ENCODE peak calls at places on chromosome 2, in six cellular contexts. One of them, this sample, is unnamed. For H3K36me3, the result is how much of the 10 kb centered on the place peaks cover.

GRCh38 chr2:55771612-55772011 is 78.0 kb upstream of the PNPT1 start:
- DNase-seq in brain microvascular endothelial cell: no peak
- DNase-seq in left ventricle myocardium inferior: no peak
- DNase-seq in K562: peak
- DNase-seq in colonic mucosa: no peak
- DNase-seq in endodermal cell: no peak
- DNase-seq in this sample: peak

GRCh38 chr2:28338046-28338753 is 54.5 kb upstream of the FOSL2 start:
- DNase-seq in brain microvascular endothelial cell: peak
- DNase-seq in K562: no peak
- DNase-seq in colonic mucosa: peak
- DNase-seq in endodermal cell: no peak
- DNase-seq in left ventricle myocardium inferior: peak
- DNase-seq in this sample: peak

GRCh38 chr2:119748135-119748534 is 11.6 kb upstream of the PTPN4 start:
- DNase-seq in K562: no peak
- DNase-seq in brain microvascular endothelial cell: no peak
- DNase-seq in colonic mucosa: no peak
- DNase-seq in endodermal cell: no peak
- DNase-seq in left ventricle myocardium inferior: no peak
- DNase-seq in this sample: peak

GRCh38 chr2:178882666-178883440 is 75.6 kb upstream of the TTN start:
- DNase-seq in colonic mucosa: no peak
- DNase-seq in left ventricle myocardium inferior: no peak
- DNase-seq in brain microvascular endothelial cell: peak
- DNase-seq in K562: no peak
- DNase-seq in endodermal cell: no peak
- DNase-seq in this sample: peak

GRCh38 chr2:241609859-241610793 is 26.8 kb downstream of the THAP4 start:
- DNase-seq in colonic mucosa: peak
- DNase-seq in brain microvascular endothelial cell: peak
- DNase-seq in left ventricle myocardium inferior: peak
- DNase-seq in endodermal cell: peak
- DNase-seq in K562: peak
- DNase-seq in this sample: peak

GRCh38 chr2:9249036-9249800 is 42.6 kb downstream of the ASAP2 start:
- DNase-seq in left ventricle myocardium inferior: no peak
- DNase-seq in colonic mucosa: no peak
- DNase-seq in brain microvascular endothelial cell: peak
- DNase-seq in K562: no peak
- DNase-seq in endodermal cell: no peak
- DNase-seq in this sample: no peak

GRCh38 chr2:179237209-179237946 is 27.3 kb downstream of the SESTD1 start:
- DNase-seq in colonic mucosa: no peak
- DNase-seq in K562: no peak
- DNase-seq in brain microvascular endothelial cell: no peak
- DNase-seq in endodermal cell: no peak
- DNase-seq in left ventricle myocardium inferior: no peak
- DNase-seq in this sample: no peak

GRCh38 chr2:240287011-240287410 is 146.6 kb upstream of the OTOS start:
- DNase-seq in colonic mucosa: no peak
- DNase-seq in endodermal cell: no peak
- DNase-seq in left ventricle myocardium inferior: no peak
- DNase-seq in brain microvascular endothelial cell: no peak
- DNase-seq in K562: no peak
- DNase-seq in this sample: no peak

GRCh38 chr2:128635361-128635900 is 316.8 kb upstream of the HS6ST1 start:
- DNase-seq in left ventricle myocardium inferior: no peak
- DNase-seq in colonic mucosa: no peak
- DNase-seq in K562: no peak
- DNase-seq in brain microvascular endothelial cell: no peak
- DNase-seq in endodermal cell: peak
- DNase-seq in this sample: peak

GRCh38 chr2:240437181-240437860 is 1.9 kb downstream of the GPC1 start:
- DNase-seq in colonic mucosa: no peak
- DNase-seq in endodermal cell: peak
- DNase-seq in left ventricle myocardium inferior: peak
- DNase-seq in K562: no peak
- DNase-seq in brain microvascular endothelial cell: no peak
- DNase-seq in this sample: no peak

GRCh38 chr2:8478133-8478793 is 203.6 kb upstream of the ID2 start:
- DNase-seq in left ventricle myocardium inferior: no peak
- DNase-seq in brain microvascular endothelial cell: no peak
- DNase-seq in endodermal cell: no peak
- DNase-seq in K562: no peak
- DNase-seq in colonic mucosa: no peak
- DNase-seq in this sample: no peak

GRCh38 chr2:27442981-27443323 is 771 bp downstream of the KRTCAP3 start:
- DNase-seq in colonic mucosa: peak
- DNase-seq in brain microvascular endothelial cell: no peak
- DNase-seq in endodermal cell: peak
- DNase-seq in K562: no peak
- DNase-seq in left ventricle myocardium inferior: no peak
- DNase-seq in this sample: no peak

GRCh38 chr2:68809324-68810240 is 61.6 kb downstream of the BMP10 start:
- DNase-seq in K562: no peak
- DNase-seq in brain microvascular endothelial cell: no peak
- DNase-seq in left ventricle myocardium inferior: no peak
- DNase-seq in colonic mucosa: no peak
- DNase-seq in endodermal cell: no peak
- DNase-seq in this sample: no peak

GRCh38 chr2:230319211-230319862 is 7.7 kb upstream of the SP140L start:
- DNase-seq in colonic mucosa: no peak
- DNase-seq in K562: no peak
- DNase-seq in left ventricle myocardium inferior: no peak
- DNase-seq in brain microvascular endothelial cell: no peak
- DNase-seq in endodermal cell: no peak
- DNase-seq in this sample: no peak

GRCh38 chr2:85277416-85278158 is 50.2 kb downstream of the TGOLN2 start:
- DNase-seq in colonic mucosa: peak
- DNase-seq in endodermal cell: no peak
- DNase-seq in brain microvascular endothelial cell: peak
- DNase-seq in left ventricle myocardium inferior: peak
- DNase-seq in K562: no peak
- DNase-seq in this sample: peak

GRCh38 chr2:213101686-213102460 is 49.5 kb downstream of the IKZF2 start:
- DNase-seq in left ventricle myocardium inferior: no peak
- DNase-seq in K562: no peak
- DNase-seq in brain microvascular endothelial cell: no peak
- DNase-seq in endodermal cell: no peak
- DNase-seq in colonic mucosa: no peak
- DNase-seq in this sample: no peak

GRCh38 chr2:69618362-69618761 is 25.2 kb downstream of the AAK1 start:
- DNase-seq in brain microvascular endothelial cell: no peak
- DNase-seq in colonic mucosa: no peak
- DNase-seq in left ventricle myocardium inferior: no peak
- DNase-seq in K562: no peak
- DNase-seq in endodermal cell: no peak
- DNase-seq in this sample: no peak

GRCh38 chr2:3543023-3543683 is 15.0 kb downstream of the RNASEH1 start:
- DNase-seq in K562: no peak
- DNase-seq in colonic mucosa: no peak
- DNase-seq in brain microvascular endothelial cell: no peak
- DNase-seq in left ventricle myocardium inferior: no peak
- DNase-seq in endodermal cell: no peak
- DNase-seq in this sample: no peak

GRCh38 chr2:3542107-3542506 is 16.0 kb downstream of the RNASEH1 start:
- DNase-seq in K562: no peak
- DNase-seq in endodermal cell: no peak
- DNase-seq in left ventricle myocardium inferior: no peak
- DNase-seq in brain microvascular endothelial cell: no peak
- DNase-seq in colonic mucosa: no peak
- DNase-seq in this sample: no peak

GRCh38 chr2:3547915-3548314 is 10.2 kb downstream of the RNASEH1 start:
- DNase-seq in left ventricle myocardium inferior: no peak
- DNase-seq in endodermal cell: no peak
- DNase-seq in K562: no peak
- DNase-seq in brain microvascular endothelial cell: no peak
- DNase-seq in colonic mucosa: no peak
- DNase-seq in this sample: no peak

GRCh38 chr2:3545788-3546478 is 12.2 kb downstream of the RNASEH1 start:
- DNase-seq in left ventricle myocardium inferior: no peak
- DNase-seq in K562: no peak
- DNase-seq in colonic mucosa: no peak
- DNase-seq in endodermal cell: no peak
- DNase-seq in brain microvascular endothelial cell: no peak
- DNase-seq in this sample: no peak
- H3K36me3 ChIP-seq in left ventricle myocardium inferior: half or more
- H3K36me3 ChIP-seq in K562: half or more
- H3K36me3 ChIP-seq in colonic mucosa: under half
- H3K36me3 ChIP-seq in endodermal cell: half or more
- H3K36me3 ChIP-seq in brain microvascular endothelial cell: half or more
- H3K36me3 ChIP-seq in this sample: half or more

GRCh38 chr2:126835261-126835660 is 63.4 kb upstream of the TEX51 start:
- DNase-seq in endodermal cell: peak
- DNase-seq in colonic mucosa: no peak
- DNase-seq in left ventricle myocardium inferior: no peak
- DNase-seq in brain microvascular endothelial cell: no peak
- DNase-seq in K562: no peak
- DNase-seq in this sample: no peak

GRCh38 chr2:126835811-126836210 is 62.9 kb upstream of the TEX51 start:
- DNase-seq in colonic mucosa: no peak
- DNase-seq in K562: no peak
- DNase-seq in brain microvascular endothelial cell: no peak
- DNase-seq in left ventricle myocardium inferior: no peak
- DNase-seq in endodermal cell: peak
- DNase-seq in this sample: no peak

GRCh38 chr2:126832757-126833156 is 65.9 kb upstream of the TEX51 start:
- DNase-seq in K562: no peak
- DNase-seq in endodermal cell: no peak
- DNase-seq in brain microvascular endothelial cell: no peak
- DNase-seq in colonic mucosa: no peak
- DNase-seq in left ventricle myocardium inferior: no peak
- DNase-seq in this sample: no peak

GRCh38 chr2:126832038-126832437 is 66.7 kb upstream of the TEX51 start:
- DNase-seq in endodermal cell: no peak
- DNase-seq in colonic mucosa: no peak
- DNase-seq in left ventricle myocardium inferior: no peak
- DNase-seq in K562: no peak
- DNase-seq in brain microvascular endothelial cell: no peak
- DNase-seq in this sample: peak

DNA sequence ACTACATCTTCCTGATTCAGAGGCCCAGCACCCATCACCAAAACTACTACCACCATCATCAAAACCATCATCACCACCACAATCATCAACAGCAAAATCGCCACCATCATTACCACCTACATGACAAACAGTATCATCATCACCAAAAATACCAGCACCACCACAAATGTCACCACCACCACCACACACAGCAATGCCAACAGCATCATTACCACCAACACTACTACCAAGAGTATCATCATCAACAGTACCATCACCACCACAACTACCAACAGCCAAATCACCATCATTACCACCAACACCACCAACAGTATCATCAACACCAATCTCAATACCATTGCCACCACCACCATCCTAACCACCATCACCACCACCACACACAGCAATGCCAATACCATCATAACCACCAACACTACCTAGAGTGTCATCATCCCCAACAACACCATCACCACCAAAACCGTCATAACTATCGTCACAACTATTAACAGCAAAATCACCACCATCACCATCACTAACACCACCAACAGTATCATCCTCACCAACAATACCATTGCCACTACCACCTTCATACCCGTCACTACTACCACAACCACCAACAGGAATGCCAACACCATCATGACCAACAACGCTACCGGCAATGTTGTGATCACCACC is 64.6 kb upstream of the TEX51 start:
- DNase-seq in left ventricle myocardium inferior: no peak
- DNase-seq in brain microvascular endothelial cell: no peak
- DNase-seq in endodermal cell: no peak
- DNase-seq in colonic mucosa: no peak
- DNase-seq in K562: no peak
- DNase-seq in this sample: no peak
- H3K36me3 ChIP-seq in left ventricle myocardium inferior: under half
- H3K36me3 ChIP-seq in brain microvascular endothelial cell: under half
- H3K36me3 ChIP-seq in endodermal cell: under half
- H3K36me3 ChIP-seq in colonic mucosa: under half
- H3K36me3 ChIP-seq in K562: under half
- H3K36me3 ChIP-seq in this sample: under half

GRCh38 chr2:171036532-171036931 is 107.5 kb downstream of the GORASP2 start:
- DNase-seq in colonic mucosa: no peak
- DNase-seq in brain microvascular endothelial cell: no peak
- DNase-seq in K562: no peak
- DNase-seq in endodermal cell: no peak
- DNase-seq in left ventricle myocardium inferior: no peak
- DNase-seq in this sample: no peak
- H3K36me3 ChIP-seq in colonic mucosa: under half
- H3K36me3 ChIP-seq in brain microvascular endothelial cell: under half
- H3K36me3 ChIP-seq in K562: half or more
- H3K36me3 ChIP-seq in endodermal cell: half or more
- H3K36me3 ChIP-seq in left ventricle myocardium inferior: under half
- H3K36me3 ChIP-seq in this sample: under half

GRCh38 chr2:111102216-111102615 is 18.5 kb upstream of the BCL2L11 start:
- DNase-seq in colonic mucosa: no peak
- DNase-seq in left ventricle myocardium inferior: no peak
- DNase-seq in endodermal cell: no peak
- DNase-seq in K562: no peak
- DNase-seq in brain microvascular endothelial cell: no peak
- DNase-seq in this sample: no peak
- H3K36me3 ChIP-seq in colonic mucosa: under half
- H3K36me3 ChIP-seq in left ventricle myocardium inferior: under half
- H3K36me3 ChIP-seq in endodermal cell: under half
- H3K36me3 ChIP-seq in K562: under half
- H3K36me3 ChIP-seq in brain microvascular endothelial cell: under half
- H3K36me3 ChIP-seq in this sample: under half

GRCh38 chr2:231800493-231801091 is 14.3 kb downstream of the COPS7B start:
- DNase-seq in left ventricle myocardium inferior: no peak
- DNase-seq in brain microvascular endothelial cell: peak
- DNase-seq in colonic mucosa: peak
- DNase-seq in endodermal cell: peak
- DNase-seq in K562: peak
- DNase-seq in this sample: peak
- H3K36me3 ChIP-seq in left ventricle myocardium inferior: half or more
- H3K36me3 ChIP-seq in brain microvascular endothelial cell: under half
- H3K36me3 ChIP-seq in colonic mucosa: under half
- H3K36me3 ChIP-seq in endodermal cell: half or more
- H3K36me3 ChIP-seq in K562: half or more
- H3K36me3 ChIP-seq in this sample: under half